ENCODE peak calls at places on chromosomes 11 and 22, in nine cellular contexts. T, F, W, P, A, S, R, J and I are unnamed samples.

GRCh38 chr11:12275818-12276217 is 101.6 kb upstream of the PARVA start:
- DNase-seq in T (no peak), F (no peak), W (no peak), P (no peak), A (no peak), S (no peak), R (peak; percentile 38), J (no peak), I (no peak)

GRCh38 chr11:67666676-67667489 is 7.5 kb downstream of the ALDH3B2 start:
- DNase-seq in T (no peak), F (no peak), W (no peak), P (no peak), A (no peak), S (no peak), R (peak; percentile 41), J (no peak), I (no peak)

GRCh38 chr11:30585892-30586250 is 282 bp downstream of the MPPED2 start:
- DNase-seq in T (no peak), F (peak; percentile 71), W (peak; percentile 56), P (no peak), A (peak; percentile 30), S (no peak), R (no peak), J (peak; percentile 16), I (no peak)

GRCh38 chr11:19577849-19578619 is 134.6 kb upstream of the NAV2 start:
- DNase-seq in T (no peak), F (peak; percentile 55), W (no peak), P (no peak), A (peak; percentile 50), S (peak; percentile 72), R (no peak), J (peak; percentile 28), I (no peak)

GRCh38 chr22:29469755-29470154 is 10.3 kb upstream of the NEFH start:
- DNase-seq in T (no peak), F (peak; percentile 53), W (no peak), P (no peak), A (no peak), S (no peak), R (no peak), J (no peak), I (no peak)

GRCh38 chr11:63917685-63918523 is 940 bp upstream of the RCOR2 start:
- DNase-seq in T (peak; percentile 29), F (peak; percentile 89), W (no peak), P (peak; percentile 68), A (peak; percentile 81), S (peak; percentile 71), R (peak; percentile 60), J (peak; percentile 59), I (peak; percentile 86)

GRCh38 chr11:70739091-70739490 is 340.8 kb downstream of the CTTN start:
- DNase-seq in T (no peak), F (no peak), W (peak; percentile 17), P (no peak), A (no peak), S (no peak), R (no peak), J (no peak), I (no peak)

GRCh38 chr11:122523841-122524531 is 131.5 kb upstream of the UBASH3B start:
- DNase-seq in T (no peak), F (peak; percentile 56), W (no peak), P (no peak), A (peak; percentile 22), S (no peak), R (no peak), J (peak; percentile 25), I (no peak)

GRCh38 chr11:45906965-45907591 is at the start of gene FREY1:
- DNase-seq in T (no peak), F (no peak), W (no peak), P (no peak), A (no peak), S (no peak), R (no peak), J (peak; percentile 68), I (no peak)

DNA sequence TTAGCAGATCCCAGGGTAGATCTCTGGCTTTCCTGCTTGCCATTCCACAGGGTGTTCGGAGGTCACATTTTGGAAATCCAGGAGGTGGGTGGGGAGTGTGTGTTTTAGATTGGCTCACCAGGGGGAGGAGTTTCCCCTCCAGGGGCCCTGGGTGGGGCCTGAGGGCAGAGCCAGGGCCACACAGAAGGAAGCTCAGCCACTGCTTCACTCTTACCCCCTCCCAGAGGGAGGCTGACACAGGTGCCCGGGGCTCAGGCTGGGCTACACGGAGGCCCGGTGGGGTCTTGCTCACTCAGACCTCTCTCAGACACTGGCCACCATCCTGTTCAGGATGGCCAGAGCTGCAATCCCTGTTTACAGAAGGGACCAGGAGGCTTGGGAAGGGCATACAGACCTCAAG is 2.5 kb downstream of the WNT7B start:
- DNase-seq in T (no peak), F (no peak), W (no peak), P (no peak), A (no peak), S (no peak), R (no peak), J (no peak), I (no peak)
- H3K27me3 ChIP-seq in T (peaks cover 28% of the 10 kb centered on the region), F (peaks cover 92% of the 10 kb centered on the region), W (peaks cover 38% of the 10 kb centered on the region), P (no peaks in the 10 kb centered on the region), A (peaks cover 93% of the 10 kb centered on the region), S (peaks cover 78% of the 10 kb centered on the region), R (no peaks in the 10 kb centered on the region), J (peaks cover 30% of the 10 kb centered on the region), I (peaks cover 75% of the 10 kb centered on the region)

DNA sequence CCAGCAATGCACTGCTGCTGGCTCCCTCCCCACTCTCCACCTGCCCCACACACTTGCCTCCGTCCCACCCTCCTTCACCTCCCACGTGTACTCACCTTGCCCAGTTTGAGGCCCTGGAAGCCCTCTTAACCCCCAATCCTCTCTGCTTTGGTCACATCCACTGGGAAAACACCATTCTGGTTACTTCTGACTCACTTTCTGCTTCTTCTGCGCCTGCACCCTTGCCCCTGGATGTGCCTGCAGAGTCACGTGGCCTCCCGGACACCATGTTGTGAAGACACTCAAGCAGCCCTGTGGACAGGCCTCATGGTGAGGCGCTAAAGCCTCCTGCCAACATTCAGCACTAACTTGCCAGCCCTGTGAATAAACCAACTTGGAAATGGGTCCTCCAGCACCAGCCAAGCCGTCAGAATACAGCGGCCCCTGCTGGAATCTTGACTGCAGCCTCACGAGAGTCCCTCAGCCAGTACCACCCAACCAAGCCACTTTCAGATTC is 2.6 kb upstream of the NAALADL1 start:
- DNase-seq in T (no peak), F (peak; percentile 33), W (no peak), P (no peak), A (no peak), S (no peak), R (no peak), J (no peak), I (no peak)
- TF ChIP-seq CTCF in T (no peak), F (peak; percentile 46), W (no peak), P (no peak), A (no peak), S (no peak), R (no peak), J (no peak), I (no peak)

DNA sequence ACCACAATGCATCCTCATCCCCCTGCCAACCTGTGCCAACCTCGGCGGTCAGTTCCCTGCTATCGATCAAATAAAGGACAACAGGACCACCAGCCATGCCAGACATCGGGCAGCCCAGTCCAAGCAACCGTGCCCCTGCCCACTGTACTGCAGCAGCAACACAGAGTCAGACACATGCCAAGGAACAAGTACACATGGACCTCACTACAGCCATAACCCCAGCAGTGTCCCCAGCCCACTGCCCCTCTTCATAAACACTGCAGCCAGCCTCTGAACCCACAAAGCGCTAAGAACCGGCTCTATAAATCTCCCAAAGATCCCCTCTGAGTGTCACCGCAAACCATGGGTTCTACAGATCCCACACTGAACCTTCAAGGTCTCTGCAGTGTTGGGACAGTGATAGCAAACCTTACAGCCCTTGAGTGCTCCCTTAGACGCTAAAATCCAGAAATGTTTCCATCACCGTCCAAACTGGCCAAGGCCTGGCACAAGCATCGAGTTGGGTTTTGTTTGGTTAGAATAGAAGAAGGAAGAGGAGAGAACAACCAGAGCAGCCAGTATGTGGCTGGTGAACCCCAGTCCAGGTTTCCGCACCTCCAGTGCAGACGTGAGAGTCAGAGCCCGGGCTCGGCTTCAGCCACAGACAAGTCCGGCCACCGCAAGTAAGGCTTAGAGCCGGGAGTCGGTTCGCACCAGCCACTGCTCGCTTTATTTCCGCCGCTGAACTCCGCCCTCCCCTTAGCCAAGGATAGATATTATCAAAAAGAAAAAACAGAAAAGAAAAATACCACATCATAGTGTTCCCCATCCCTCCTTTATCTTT is 7.9 kb downstream of the PAX6 start:
- DNase-seq in T (no peak), F (no peak), W (no peak), P (no peak), A (no peak), S (no peak), R (no peak), J (no peak), I (no peak)
- H3K27me3 ChIP-seq in T (peaks cover 86% of the 10 kb centered on the region), F (peaks cover 100% of the 10 kb centered on the region), W (peaks cover 73% of the 10 kb centered on the region), P (no peaks in the 10 kb centered on the region), A (peaks cover 100% of the 10 kb centered on the region), S (peaks cover 91% of the 10 kb centered on the region), R (no peaks in the 10 kb centered on the region), J (peaks cover 75% of the 10 kb centered on the region), I (peaks cover 95% of the 10 kb centered on the region)

DNA sequence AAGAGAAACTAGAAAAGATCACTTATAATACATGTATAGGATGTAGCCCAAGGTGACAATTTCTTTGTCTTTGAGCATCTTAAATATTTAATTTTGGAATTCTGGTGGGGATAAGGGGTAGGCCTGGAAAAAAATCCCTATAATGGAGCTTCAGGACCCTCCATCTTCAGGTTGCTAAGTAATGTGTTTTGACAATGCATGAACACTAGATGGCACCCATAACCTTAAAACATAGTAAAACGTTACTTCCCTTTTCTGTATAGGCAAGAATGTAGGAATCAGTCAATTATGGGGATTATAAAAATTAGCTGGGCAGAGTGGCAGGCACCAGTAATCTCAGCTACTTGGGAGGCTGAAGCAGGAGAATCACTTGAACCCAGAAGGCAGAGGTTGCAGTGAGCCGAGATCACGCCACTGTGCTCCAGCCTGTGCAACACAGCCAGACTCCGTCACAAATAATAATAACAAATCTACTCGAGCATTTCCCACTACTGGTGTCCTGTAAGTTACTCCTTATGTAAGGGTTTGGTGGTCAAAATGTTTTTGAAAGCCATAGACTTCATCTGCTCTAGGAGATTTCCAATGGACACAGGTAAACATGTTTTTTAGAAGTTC is 541.9 kb upstream of the CCDC90B start:
- DNase-seq in T (no peak), F (peak; percentile 34), W (no peak), P (peak; percentile 18), A (no peak), S (no peak), R (no peak), J (no peak), I (no peak)
- TF ChIP-seq CTCF in T (no peak), F (peak; percentile 62), W (peak; percentile 60), P (peak; percentile 66), A (no peak), S (peak; percentile 74), R (peak; percentile 31), J (peak; percentile 41), I (peak; percentile 73)

DNA sequence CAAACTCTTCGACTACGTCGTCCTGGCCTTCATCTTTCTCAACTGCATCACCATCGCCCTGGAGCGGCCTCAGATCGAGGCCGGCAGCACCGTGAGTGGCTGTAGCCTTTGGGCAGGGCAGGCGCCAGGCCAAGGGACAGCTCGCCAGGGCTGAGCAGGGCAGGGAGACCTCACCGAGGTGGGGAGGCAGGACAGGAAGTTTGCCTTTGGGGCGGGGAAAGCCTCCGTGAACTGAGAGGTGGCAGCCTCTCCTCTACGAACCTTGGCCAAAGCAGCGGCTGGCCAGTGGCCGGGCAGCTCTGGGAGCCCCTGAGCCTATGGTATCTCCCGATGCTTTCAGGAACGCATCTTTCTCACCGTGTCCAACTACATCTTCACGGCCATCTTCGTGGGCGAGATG is 93.2 kb downstream of the CACNA1I start:
- DNase-seq in T (no peak), F (no peak), W (no peak), P (no peak), A (no peak), S (no peak), R (no peak), J (no peak), I (no peak)
- H3K27me3 ChIP-seq in T (no peaks in the 10 kb centered on the region), F (peaks cover 34% of the 10 kb centered on the region), W (peaks cover 28% of the 10 kb centered on the region), P (no peaks in the 10 kb centered on the region), A (peaks cover 82% of the 10 kb centered on the region), S (peaks cover 50% of the 10 kb centered on the region), R (no peaks in the 10 kb centered on the region), J (peaks cover 19% of the 10 kb centered on the region), I (peaks cover 13% of the 10 kb centered on the region)